ENCODE peak calls at places on chromosome 22, in five cellular contexts. T is T-helper 2 cell treated with Interferon-gamma antibody and Interleukin-4, amounts not matched to agents 5 μg/mL and 100 μg/mL, for 36 hours; W is NCI-H187 treated with DMSO at 0.1 percent for 48 hours; U is hypothalamus; Y is activated CD4-positive, alpha-beta T cell treated with anti-CD3 and anti-CD28 coated beads, Interleukin-2, amount 50 U/mL, for 1 hour. I is an unnamed sample.

GRCh38 chr22:32862936-32863661 is 61.6 kb downstream of the TIMP3 start:
- DNase-seq in T (no peak), W (no peak), U (no peak), Y (no peak), I (no peak)

GRCh38 chr22:22488736-22489135 is 19.8 kb downstream of the ZNF280B start:
- DNase-seq in T (no peak), W (no peak), U (no peak), Y (no peak), I (no peak)

GRCh38 chr22:28442951-28443876 is 236.4 kb downstream of the TTC28 start:
- DNase-seq in T (no peak), W (no peak), U (peak), Y (peak), I (peak)

GRCh38 chr22:40237788-40238424 is 60.2 kb downstream of the TNRC6B start:
- DNase-seq in T (no peak), W (no peak), U (no peak), Y (no peak), I (no peak)

GRCh38 chr22:49971232-49972162 is 10.9 kb downstream of the PIM3 start:
- DNase-seq in T (peak), W (no peak), U (no peak), Y (no peak), I (peak)

GRCh38 chr22:29316429-29316828 is 932 bp upstream of the RASL10A start:
- DNase-seq in T (no peak), W (no peak), U (no peak), Y (no peak), I (no peak)

GRCh38 chr22:25067851-25068421 is 115.4 kb downstream of the KIAA1671 start:
- DNase-seq in T (peak), W (no peak), U (peak), Y (peak), I (no peak)

GRCh38 chr22:34330432-34330831 is 410.2 kb upstream of the LARGE1 start:
- DNase-seq in T (no peak), W (no peak), U (no peak), Y (no peak), I (no peak)

GRCh38 chr22:33919591-33920501 is at the start of gene LARGE1:
- DNase-seq in T (no peak), W (no peak), U (no peak), Y (no peak), I (no peak)

GRCh38 chr22:24137595-24137994 is 43.7 kb upstream of the SUSD2 start:
- DNase-seq in T (no peak), W (no peak), U (no peak), Y (no peak), I (peak)

GRCh38 chr22:31945478-31945815 is 1.1 kb downstream of the YWHAH start:
- DNase-seq in T (no peak), W (no peak), U (no peak), Y (no peak), I (no peak)

GRCh38 chr22:46219650-46220049 is 30.4 kb downstream of the CDPF1 start:
- DNase-seq in T (no peak), W (no peak), U (no peak), Y (no peak), I (no peak)

GRCh38 chr22:31870890-31871289 is 73.4 kb upstream of the YWHAH start:
- DNase-seq in T (no peak), W (no peak), U (no peak), Y (no peak), I (peak)

GRCh38 chr22:27480487-27480886 is 321.1 kb downstream of the MN1 start:
- DNase-seq in T (no peak), W (no peak), U (peak), Y (no peak), I (no peak)

GRCh38 chr22:39169797-39170466 is 17.5 kb upstream of the CBX7 start:
- DNase-seq in T (no peak), W (no peak), U (no peak), Y (no peak), I (no peak)

GRCh38 chr22:24421428-24421931 is 5.9 kb upstream of the ADORA2A start:
- DNase-seq in T (no peak), W (no peak), U (no peak), Y (peak), I (no peak)

GRCh38 chr22:17844150-17844549 is 69.9 kb upstream of the BID start:
- DNase-seq in T (no peak), W (no peak), U (no peak), Y (no peak), I (no peak)

GRCh38 chr22:30858976-30859713 is 109.4 kb downstream of the MORC2 start:
- DNase-seq in T (no peak), W (no peak), U (no peak), Y (no peak), I (no peak)

GRCh38 chr22:46592390-46592872 is 27.8 kb upstream of the GRAMD4 start:
- DNase-seq in T (peak), W (no peak), U (no peak), Y (peak), I (peak)

GRCh38 chr22:44147821-44148574 is 32.7 kb upstream of the PARVG start:
- DNase-seq in T (no peak), W (no peak), U (no peak), Y (no peak), I (no peak)

GRCh38 chr22:39242809-39243442 is 1.9 kb downstream of the PDGFB start:
- DNase-seq in T (no peak), W (no peak), U (no peak), Y (peak), I (no peak)

GRCh38 chr22:39360242-39360641 is 10.5 kb downstream of the SYNGR1 start:
- DNase-seq in T (no peak), W (no peak), U (no peak), Y (no peak), I (no peak)

GRCh38 chr22:49149721-49150608 is 677.7 kb downstream of the BRD1 start:
- DNase-seq in T (no peak), W (no peak), U (no peak), Y (no peak), I (no peak)

GRCh38 chr22:44351685-44352377 is 39.1 kb upstream of the SHISAL1 start:
- DNase-seq in T (peak), W (no peak), U (no peak), Y (peak), I (peak)

GRCh38 chr22:35477911-35478582 is 62.6 kb upstream of the RASD2 start:
- DNase-seq in T (no peak), W (peak), U (no peak), Y (no peak), I (peak)

GRCh38 chr22:45242778-45243191 is 2.1 kb upstream of the KIAA0930 start:
- DNase-seq in T (no peak), W (no peak), U (peak), Y (no peak), I (no peak)

GRCh38 chr22:38244106-38244505 is 28.7 kb downstream of the TMEM184B start:
- DNase-seq in T (no peak), W (no peak), U (no peak), Y (no peak), I (no peak)

GRCh38 chr22:36086170-36086490 is 57.5 kb upstream of the RBFOX2 start:
- DNase-seq in T (no peak), W (no peak), U (no peak), Y (no peak), I (no peak)